ENCODE peak calls at places on chromosomes 5 and 9, in nine cellular contexts. Z, W, B, E, Y, X, L, S and R are unnamed samples.
A peak's percentile ranks its signal among the peaks of the same experiment; 100 is the strongest.

GRCh38 chr5:159427180-159428012 is 97.1 kb upstream of the IL12B start:
- DNase-seq in Z (no peak), W (no peak), B (no peak), E (no peak), Y (no peak), X (no peak), L (peak; percentile 75), S (no peak), R (no peak)

GRCh38 chr5:149719666-149720065 is 10.4 kb upstream of the PPARGC1B start:
- DNase-seq in Z (no peak), W (no peak), B (no peak), E (no peak), Y (no peak), X (no peak), L (no peak), S (no peak), R (no peak)

GRCh38 chr5:40221796-40222195 is 457.9 kb upstream of the PTGER4 start:
- DNase-seq in Z (no peak), W (no peak), B (no peak), E (no peak), Y (peak; percentile 92), X (no peak), L (no peak), S (no peak), R (no peak)

GRCh38 chr5:81517462-81517861 is 123.5 kb upstream of the ACOT12 start:
- DNase-seq in Z (no peak), W (no peak), B (no peak), E (no peak), Y (no peak), X (no peak), L (no peak), S (no peak), R (no peak)

GRCh38 chr5:65861830-65862241 is 64.5 kb upstream of the ERBIN start:
- DNase-seq in Z (no peak), W (no peak), B (no peak), E (no peak), Y (peak; percentile 96), X (no peak), L (no peak), S (peak; percentile 37), R (no peak)

GRCh38 chr9:32968101-32969011 is 33.1 kb downstream of the APTX start:
- DNase-seq in Z (no peak), W (peak; percentile 57), B (peak; percentile 52), E (peak; percentile 67), Y (no peak), X (peak; percentile 46), L (peak; percentile 51), S (peak; percentile 17), R (peak; percentile 47)

GRCh38 chr5:80921026-80921425 is 39.1 kb upstream of the RASGRF2 start:
- DNase-seq in Z (no peak), W (no peak), B (no peak), E (no peak), Y (no peak), X (no peak), L (no peak), S (no peak), R (no peak)

GRCh38 chr9:37947987-37948386 is 44.1 kb upstream of the SLC25A51 start:
- DNase-seq in Z (no peak), W (no peak), B (no peak), E (no peak), Y (no peak), X (no peak), L (no peak), S (no peak), R (no peak)

GRCh38 chr5:14588758-14589543 is 7.4 kb downstream of the OTULINL start:
- DNase-seq in Z (no peak), W (no peak), B (no peak), E (no peak), Y (no peak), X (no peak), L (no peak), S (no peak), R (no peak)

GRCh38 chr5:140011297-140011802 is 31.7 kb downstream of the NRG2 start:
- DNase-seq in Z (no peak), W (no peak), B (no peak), E (no peak), Y (peak; percentile 6), X (no peak), L (peak; percentile 92), S (no peak), R (no peak)

GRCh38 chr5:8831251-8831650 is 714.6 kb downstream of the SEMA5A start:
- DNase-seq in Z (no peak), W (no peak), B (no peak), E (no peak), Y (no peak), X (no peak), L (no peak), S (no peak), R (no peak)

GRCh38 chr5:156020650-156021049 is 306.3 kb upstream of the SGCD start:
- DNase-seq in Z (no peak), W (no peak), B (no peak), E (no peak), Y (no peak), X (no peak), L (no peak), S (no peak), R (no peak)

GRCh38 chr9:128696923-128697707 is 5.2 kb upstream of the PKN3 start:
- DNase-seq in Z (no peak), W (no peak), B (no peak), E (no peak), Y (no peak), X (no peak), L (no peak), S (no peak), R (no peak)

GRCh38 chr9:107638922-107639321 is 149.4 kb upstream of the KLF4 start:
- DNase-seq in Z (no peak), W (no peak), B (no peak), E (no peak), Y (no peak), X (no peak), L (no peak), S (no peak), R (peak; percentile 63)

GRCh38 chr5:5371943-5372342 is 50.5 kb upstream of the ICE1 start:
- DNase-seq in Z (no peak), W (no peak), B (no peak), E (no peak), Y (no peak), X (no peak), L (no peak), S (no peak), R (no peak)

GRCh38 chr9:83707518-83707767 is 315 bp downstream of the UBQLN1 start:
- DNase-seq in Z (no peak), W (no peak), B (peak; percentile 63), E (no peak), Y (peak; percentile 53), X (no peak), L (no peak), S (no peak), R (no peak)

GRCh38 chr5:18457255-18457654 is 823.0 kb downstream of the TAF11L14 start:
- DNase-seq in Z (no peak), W (no peak), B (no peak), E (no peak), Y (no peak), X (no peak), L (no peak), S (no peak), R (no peak)

GRCh38 chr5:81751836-81752643 is 1.1 kb upstream of the SSBP2 start:
- DNase-seq in Z (no peak), W (no peak), B (no peak), E (no peak), Y (no peak), X (no peak), L (no peak), S (no peak), R (no peak)

GRCh38 chr9:95076696-95077052 is 240.8 kb downstream of the FANCC start:
- DNase-seq in Z (no peak), W (no peak), B (no peak), E (no peak), Y (no peak), X (no peak), L (no peak), S (no peak), R (no peak)

GRCh38 chr9:112097712-112098688 is 77.1 kb downstream of the SUSD1 start:
- DNase-seq in Z (peak; percentile 32), W (peak; percentile 60), B (peak; percentile 74), E (peak; percentile 85), Y (peak; percentile 34), X (peak; percentile 76), L (peak; percentile 87), S (peak; percentile 43), R (peak; percentile 53)

GRCh38 chr5:59992206-59992605 is 98.7 kb upstream of the PDE4D start:
- DNase-seq in Z (no peak), W (no peak), B (no peak), E (no peak), Y (no peak), X (no peak), L (no peak), S (no peak), R (no peak)

GRCh38 chr9:79639354-79639753 is 67.6 kb downstream of the TLE4 start:
- DNase-seq in Z (no peak), W (no peak), B (no peak), E (no peak), Y (no peak), X (no peak), L (no peak), S (no peak), R (no peak)

GRCh38 chr5:573976-574375 is 38.2 kb upstream of the CEP72 start:
- DNase-seq in Z (no peak), W (no peak), B (no peak), E (no peak), Y (no peak), X (no peak), L (no peak), S (no peak), R (no peak)

GRCh38 chr5:33299621-33300208 is 141.1 kb upstream of the TARS1 start:
- DNase-seq in Z (no peak), W (no peak), B (no peak), E (peak; percentile 75), Y (no peak), X (peak; percentile 8), L (peak; percentile 26), S (peak; percentile 20), R (no peak)

GRCh38 chr5:127950707-127951356 is 132.7 kb upstream of the SLC12A2 start:
- DNase-seq in Z (no peak), W (no peak), B (no peak), E (no peak), Y (no peak), X (no peak), L (no peak), S (no peak), R (no peak)

GRCh38 chr5:90793183-90793582 is 234.6 kb downstream of the ADGRV1 start:
- DNase-seq in Z (no peak), W (no peak), B (no peak), E (no peak), Y (no peak), X (no peak), L (no peak), S (no peak), R (no peak)

GRCh38 chr5:148708854-148709253 is 54.5 kb upstream of the HTR4 start:
- DNase-seq in Z (no peak), W (no peak), B (no peak), E (no peak), Y (no peak), X (no peak), L (no peak), S (no peak), R (no peak)

GRCh38 chr5:147631428-147631985 is 121.6 kb upstream of the DPYSL3 start:
- DNase-seq in Z (no peak), W (no peak), B (no peak), E (no peak), Y (no peak), X (no peak), L (no peak), S (no peak), R (no peak)

GRCh38 chr9:78439192-78439865 is 142.4 kb downstream of the PSAT1 start:
- DNase-seq in Z (peak; percentile 72), W (peak; percentile 41), B (peak; percentile 68), E (peak; percentile 83), Y (peak; percentile 54), X (peak; percentile 84), L (peak; percentile 81), S (peak; percentile 82), R (peak; percentile 60)

GRCh38 chr9:131090025-131090787 is 6.1 kb upstream of the AIF1L start:
- DNase-seq in Z (no peak), W (no peak), B (no peak), E (no peak), Y (no peak), X (no peak), L (no peak), S (no peak), R (no peak)